ENCODE peak calls at places on chromosomes 7 and 10, in seven cellular contexts. One of them, this sample, is unnamed.

GRCh38 chr10:87925570-87925969 is 62.1 kb downstream of the PTEN start:
- DNase-seq in mucosa of gallbladder: no peak
- DNase-seq in GM04503: no peak
- DNase-seq in stimulated activated CD4-positive, alpha-beta T cell treated with anti-CD3 and anti-CD28 coated beads, Interleukin-1b, Interleukin-23, amount 100 ng/mL, for 24 hours: no peak
- DNase-seq in AG09319: no peak
- DNase-seq in HEK293T: peak
- DNase-seq in SK-N-MC: no peak
- DNase-seq in this sample: no peak

GRCh38 chr7:108303332-108303731 is 152.9 kb downstream of the NRCAM start:
- DNase-seq in mucosa of gallbladder: no peak
- DNase-seq in GM04503: no peak
- DNase-seq in stimulated activated CD4-positive, alpha-beta T cell treated with anti-CD3 and anti-CD28 coated beads, Interleukin-1b, Interleukin-23, amount 100 ng/mL, for 24 hours: no peak
- DNase-seq in AG09319: no peak
- DNase-seq in HEK293T: no peak
- DNase-seq in SK-N-MC: no peak
- DNase-seq in this sample: no peak

GRCh38 chr7:48140001-48140681 is 31.1 kb upstream of the ABCA13 start:
- DNase-seq in mucosa of gallbladder: peak
- DNase-seq in GM04503: peak
- DNase-seq in stimulated activated CD4-positive, alpha-beta T cell treated with anti-CD3 and anti-CD28 coated beads, Interleukin-1b, Interleukin-23, amount 100 ng/mL, for 24 hours: no peak
- DNase-seq in AG09319: peak
- DNase-seq in HEK293T: no peak
- DNase-seq in SK-N-MC: no peak
- DNase-seq in this sample: peak

GRCh38 chr7:95933618-95934017 is 161.3 kb downstream of the DYNC1I1 start:
- DNase-seq in mucosa of gallbladder: no peak
- DNase-seq in GM04503: no peak
- DNase-seq in stimulated activated CD4-positive, alpha-beta T cell treated with anti-CD3 and anti-CD28 coated beads, Interleukin-1b, Interleukin-23, amount 100 ng/mL, for 24 hours: no peak
- DNase-seq in AG09319: no peak
- DNase-seq in HEK293T: no peak
- DNase-seq in SK-N-MC: no peak
- DNase-seq in this sample: no peak

GRCh38 chr7:107661081-107661864 is 645 bp downstream of the SLC26A4 start:
- DNase-seq in mucosa of gallbladder: peak
- DNase-seq in GM04503: no peak
- DNase-seq in stimulated activated CD4-positive, alpha-beta T cell treated with anti-CD3 and anti-CD28 coated beads, Interleukin-1b, Interleukin-23, amount 100 ng/mL, for 24 hours: peak
- DNase-seq in AG09319: no peak
- DNase-seq in HEK293T: peak
- DNase-seq in SK-N-MC: no peak
- DNase-seq in this sample: no peak

GRCh38 chr7:17626215-17626614 is 314.1 kb downstream of the SNX13 start:
- DNase-seq in mucosa of gallbladder: no peak
- DNase-seq in GM04503: no peak
- DNase-seq in stimulated activated CD4-positive, alpha-beta T cell treated with anti-CD3 and anti-CD28 coated beads, Interleukin-1b, Interleukin-23, amount 100 ng/mL, for 24 hours: no peak
- DNase-seq in AG09319: no peak
- DNase-seq in HEK293T: no peak
- DNase-seq in SK-N-MC: peak
- DNase-seq in this sample: no peak

GRCh38 chr10:29635711-29636144 is 957 bp upstream of the SVIL start:
- DNase-seq in mucosa of gallbladder: no peak
- DNase-seq in GM04503: no peak
- DNase-seq in stimulated activated CD4-positive, alpha-beta T cell treated with anti-CD3 and anti-CD28 coated beads, Interleukin-1b, Interleukin-23, amount 100 ng/mL, for 24 hours: no peak
- DNase-seq in AG09319: no peak
- DNase-seq in HEK293T: no peak
- DNase-seq in SK-N-MC: no peak
- DNase-seq in this sample: no peak

GRCh38 chr10:49277973-49278372 is 21.0 kb upstream of the C10orf71 start:
- DNase-seq in mucosa of gallbladder: no peak
- DNase-seq in GM04503: no peak
- DNase-seq in stimulated activated CD4-positive, alpha-beta T cell treated with anti-CD3 and anti-CD28 coated beads, Interleukin-1b, Interleukin-23, amount 100 ng/mL, for 24 hours: no peak
- DNase-seq in AG09319: no peak
- DNase-seq in HEK293T: no peak
- DNase-seq in SK-N-MC: no peak
- DNase-seq in this sample: no peak

GRCh38 chr10:131723601-131724530 is 176.9 kb upstream of the PPP2R2D start:
- DNase-seq in mucosa of gallbladder: no peak
- DNase-seq in GM04503: no peak
- DNase-seq in stimulated activated CD4-positive, alpha-beta T cell treated with anti-CD3 and anti-CD28 coated beads, Interleukin-1b, Interleukin-23, amount 100 ng/mL, for 24 hours: no peak
- DNase-seq in AG09319: no peak
- DNase-seq in HEK293T: no peak
- DNase-seq in SK-N-MC: no peak
- DNase-seq in this sample: no peak

GRCh38 chr10:75436896-75437295 is 5.5 kb downstream of the LRMDA start:
- DNase-seq in mucosa of gallbladder: no peak
- DNase-seq in GM04503: no peak
- DNase-seq in stimulated activated CD4-positive, alpha-beta T cell treated with anti-CD3 and anti-CD28 coated beads, Interleukin-1b, Interleukin-23, amount 100 ng/mL, for 24 hours: no peak
- DNase-seq in AG09319: no peak
- DNase-seq in HEK293T: no peak
- DNase-seq in SK-N-MC: no peak
- DNase-seq in this sample: no peak

GRCh38 chr10:126972622-126973414 is 67.6 kb downstream of the DOCK1 start:
- DNase-seq in mucosa of gallbladder: peak
- DNase-seq in GM04503: peak
- DNase-seq in stimulated activated CD4-positive, alpha-beta T cell treated with anti-CD3 and anti-CD28 coated beads, Interleukin-1b, Interleukin-23, amount 100 ng/mL, for 24 hours: no peak
- DNase-seq in AG09319: peak
- DNase-seq in HEK293T: no peak
- DNase-seq in SK-N-MC: no peak
- DNase-seq in this sample: peak

GRCh38 chr7:139734395-139734794 is 43.4 kb downstream of the HIPK2 start:
- DNase-seq in mucosa of gallbladder: no peak
- DNase-seq in GM04503: peak
- DNase-seq in stimulated activated CD4-positive, alpha-beta T cell treated with anti-CD3 and anti-CD28 coated beads, Interleukin-1b, Interleukin-23, amount 100 ng/mL, for 24 hours: no peak
- DNase-seq in AG09319: no peak
- DNase-seq in HEK293T: no peak
- DNase-seq in SK-N-MC: no peak
- DNase-seq in this sample: no peak

GRCh38 chr7:132213583-132213982 is 362.7 kb downstream of the PLXNA4 start:
- DNase-seq in mucosa of gallbladder: no peak
- DNase-seq in GM04503: no peak
- DNase-seq in stimulated activated CD4-positive, alpha-beta T cell treated with anti-CD3 and anti-CD28 coated beads, Interleukin-1b, Interleukin-23, amount 100 ng/mL, for 24 hours: no peak
- DNase-seq in AG09319: no peak
- DNase-seq in HEK293T: no peak
- DNase-seq in SK-N-MC: no peak
- DNase-seq in this sample: no peak

GRCh38 chr10:77869626-77870420 is 56.7 kb downstream of the DLG5 start:
- DNase-seq in mucosa of gallbladder: no peak
- DNase-seq in GM04503: no peak
- DNase-seq in stimulated activated CD4-positive, alpha-beta T cell treated with anti-CD3 and anti-CD28 coated beads, Interleukin-1b, Interleukin-23, amount 100 ng/mL, for 24 hours: no peak
- DNase-seq in AG09319: no peak
- DNase-seq in HEK293T: no peak
- DNase-seq in SK-N-MC: no peak
- DNase-seq in this sample: no peak

GRCh38 chr10:70657036-70657435 is 15.3 kb upstream of the ADAMTS14 start:
- DNase-seq in mucosa of gallbladder: no peak
- DNase-seq in GM04503: no peak
- DNase-seq in stimulated activated CD4-positive, alpha-beta T cell treated with anti-CD3 and anti-CD28 coated beads, Interleukin-1b, Interleukin-23, amount 100 ng/mL, for 24 hours: no peak
- DNase-seq in AG09319: no peak
- DNase-seq in HEK293T: no peak
- DNase-seq in SK-N-MC: no peak
- DNase-seq in this sample: no peak

GRCh38 chr7:97971120-97971989 is 18.6 kb downstream of the OCM2 start:
- DNase-seq in mucosa of gallbladder: no peak
- DNase-seq in GM04503: peak
- DNase-seq in stimulated activated CD4-positive, alpha-beta T cell treated with anti-CD3 and anti-CD28 coated beads, Interleukin-1b, Interleukin-23, amount 100 ng/mL, for 24 hours: peak
- DNase-seq in AG09319: no peak
- DNase-seq in HEK293T: peak
- DNase-seq in SK-N-MC: no peak
- DNase-seq in this sample: peak

GRCh38 chr7:50685445-50686070 is 97.1 kb downstream of the GRB10 start:
- DNase-seq in mucosa of gallbladder: no peak
- DNase-seq in GM04503: no peak
- DNase-seq in stimulated activated CD4-positive, alpha-beta T cell treated with anti-CD3 and anti-CD28 coated beads, Interleukin-1b, Interleukin-23, amount 100 ng/mL, for 24 hours: no peak
- DNase-seq in AG09319: no peak
- DNase-seq in HEK293T: no peak
- DNase-seq in SK-N-MC: no peak
- DNase-seq in this sample: no peak

GRCh38 chr10:111974325-111974724 is 209.2 kb downstream of the GPAM start:
- DNase-seq in mucosa of gallbladder: no peak
- DNase-seq in GM04503: no peak
- DNase-seq in stimulated activated CD4-positive, alpha-beta T cell treated with anti-CD3 and anti-CD28 coated beads, Interleukin-1b, Interleukin-23, amount 100 ng/mL, for 24 hours: no peak
- DNase-seq in AG09319: no peak
- DNase-seq in HEK293T: no peak
- DNase-seq in SK-N-MC: no peak
- DNase-seq in this sample: no peak

GRCh38 chr7:6338551-6339274 is 66.3 kb upstream of the CYTH3 start:
- DNase-seq in mucosa of gallbladder: no peak
- DNase-seq in GM04503: no peak
- DNase-seq in stimulated activated CD4-positive, alpha-beta T cell treated with anti-CD3 and anti-CD28 coated beads, Interleukin-1b, Interleukin-23, amount 100 ng/mL, for 24 hours: no peak
- DNase-seq in AG09319: no peak
- DNase-seq in HEK293T: no peak
- DNase-seq in SK-N-MC: no peak
- DNase-seq in this sample: no peak

GRCh38 chr10:121154846-121155245 is 303.7 kb downstream of the WDR11 start:
- DNase-seq in mucosa of gallbladder: peak
- DNase-seq in GM04503: no peak
- DNase-seq in stimulated activated CD4-positive, alpha-beta T cell treated with anti-CD3 and anti-CD28 coated beads, Interleukin-1b, Interleukin-23, amount 100 ng/mL, for 24 hours: no peak
- DNase-seq in AG09319: no peak
- DNase-seq in HEK293T: no peak
- DNase-seq in SK-N-MC: no peak
- DNase-seq in this sample: peak

GRCh38 chr10:127148066-127148932 is 48.1 kb downstream of the INSYN2A start:
- DNase-seq in mucosa of gallbladder: no peak
- DNase-seq in GM04503: peak
- DNase-seq in stimulated activated CD4-positive, alpha-beta T cell treated with anti-CD3 and anti-CD28 coated beads, Interleukin-1b, Interleukin-23, amount 100 ng/mL, for 24 hours: no peak
- DNase-seq in AG09319: peak
- DNase-seq in HEK293T: no peak
- DNase-seq in SK-N-MC: no peak
- DNase-seq in this sample: peak

GRCh38 chr10:12728569-12728968 is 272.9 kb downstream of the CCDC3 start:
- DNase-seq in mucosa of gallbladder: peak
- DNase-seq in GM04503: no peak
- DNase-seq in stimulated activated CD4-positive, alpha-beta T cell treated with anti-CD3 and anti-CD28 coated beads, Interleukin-1b, Interleukin-23, amount 100 ng/mL, for 24 hours: no peak
- DNase-seq in AG09319: no peak
- DNase-seq in HEK293T: no peak
- DNase-seq in SK-N-MC: no peak
- DNase-seq in this sample: no peak

GRCh38 chr10:541041-541440 is 148.4 kb downstream of the DIP2C start:
- DNase-seq in mucosa of gallbladder: no peak
- DNase-seq in GM04503: no peak
- DNase-seq in stimulated activated CD4-positive, alpha-beta T cell treated with anti-CD3 and anti-CD28 coated beads, Interleukin-1b, Interleukin-23, amount 100 ng/mL, for 24 hours: no peak
- DNase-seq in AG09319: no peak
- DNase-seq in HEK293T: no peak
- DNase-seq in SK-N-MC: no peak
- DNase-seq in this sample: no peak

GRCh38 chr10:84715911-84716310 is 387.5 kb downstream of the CCSER2 start:
- DNase-seq in mucosa of gallbladder: no peak
- DNase-seq in GM04503: no peak
- DNase-seq in stimulated activated CD4-positive, alpha-beta T cell treated with anti-CD3 and anti-CD28 coated beads, Interleukin-1b, Interleukin-23, amount 100 ng/mL, for 24 hours: no peak
- DNase-seq in AG09319: no peak
- DNase-seq in HEK293T: peak
- DNase-seq in SK-N-MC: no peak
- DNase-seq in this sample: peak

GRCh38 chr10:100911472-100911871 is 1.3 kb upstream of the SLF2 start:
- DNase-seq in mucosa of gallbladder: no peak
- DNase-seq in GM04503: no peak
- DNase-seq in stimulated activated CD4-positive, alpha-beta T cell treated with anti-CD3 and anti-CD28 coated beads, Interleukin-1b, Interleukin-23, amount 100 ng/mL, for 24 hours: no peak
- DNase-seq in AG09319: no peak
- DNase-seq in HEK293T: no peak
- DNase-seq in SK-N-MC: no peak
- DNase-seq in this sample: no peak